ENCODE peak calls at places on chromosome 13, in ten cellular contexts. S is transverse colon, Y is progenitor cell of endocrine pancreas, F is heart left ventricle, R is GM12878, B is HFF-Myc, V is SK-N-SH, I is glutamatergic neuron, C is choroid plexus epithelial cell, L is stomach. G is an unnamed sample.

GRCh38 chr13:112885782-112886268 is 83.2 kb upstream of the MCF2L start:
- DNase-seq in S (peak), Y (peak), F (peak), R (no peak), B (peak), V (peak), I (peak), C (peak), L (peak), G (no peak)

GRCh38 chr13:110957181-110957884 is 42.5 kb upstream of the ANKRD10 start:
- DNase-seq in S (no peak), Y (no peak), F (no peak), R (no peak), B (no peak), V (no peak), I (no peak), C (peak), L (no peak), G (no peak)

GRCh38 chr13:104592127-104592526 is 1525.9 kb upstream of the SLC10A2 start:
- DNase-seq in S (no peak), Y (no peak), F (no peak), R (no peak), B (no peak), V (no peak), I (no peak), C (peak), L (no peak), G (no peak)

GRCh38 chr13:67014399-67014798 is 215.7 kb downstream of the PCDH9 start:
- DNase-seq in S (no peak), Y (no peak), F (no peak), R (no peak), B (no peak), V (no peak), I (no peak), C (no peak), L (no peak), G (no peak)

GRCh38 chr13:88136098-88136790 is 465.1 kb downstream of the SLITRK5 start:
- DNase-seq in S (no peak), Y (no peak), F (no peak), R (no peak), B (no peak), V (no peak), I (no peak), C (no peak), L (no peak), G (no peak)

GRCh38 chr13:59086147-59086546 is 1077.6 kb downstream of the DIAPH3 start:
- DNase-seq in S (no peak), Y (no peak), F (no peak), R (no peak), B (no peak), V (no peak), I (no peak), C (peak), L (no peak), G (no peak)

GRCh38 chr13:26186995-26187394 is 35.1 kb downstream of the RNF6 start:
- DNase-seq in S (no peak), Y (no peak), F (no peak), R (no peak), B (no peak), V (peak), I (no peak), C (no peak), L (no peak), G (no peak)

GRCh38 chr13:109389892-109390345 is 396.5 kb downstream of the IRS2 start:
- DNase-seq in S (no peak), Y (no peak), F (no peak), R (no peak), B (no peak), V (no peak), I (no peak), C (peak), L (no peak), G (no peak)

GRCh38 chr13:31346891-31347290 is 147.1 kb downstream of the B3GLCT start:
- DNase-seq in S (no peak), Y (no peak), F (no peak), R (no peak), B (no peak), V (no peak), I (no peak), C (no peak), L (no peak), G (no peak)

GRCh38 chr13:107289540-107289939 is 721.6 kb upstream of the ARGLU1 start:
- DNase-seq in S (no peak), Y (no peak), F (no peak), R (no peak), B (no peak), V (no peak), I (no peak), C (no peak), L (no peak), G (no peak)

GRCh38 chr13:21511841-21512240 is 52.7 kb upstream of the ZDHHC20 start:
- DNase-seq in S (no peak), Y (no peak), F (no peak), R (no peak), B (no peak), V (no peak), I (no peak), C (no peak), L (no peak), G (no peak)

GRCh38 chr13:105063676-105064075 is 1471.8 kb downstream of the EFNB2 start:
- DNase-seq in S (no peak), Y (no peak), F (no peak), R (no peak), B (no peak), V (no peak), I (no peak), C (no peak), L (no peak), G (no peak)

GRCh38 chr13:59687028-59687427 is 476.7 kb downstream of the DIAPH3 start:
- DNase-seq in S (no peak), Y (no peak), F (no peak), R (no peak), B (no peak), V (peak), I (no peak), C (no peak), L (no peak), G (no peak)

DNA sequence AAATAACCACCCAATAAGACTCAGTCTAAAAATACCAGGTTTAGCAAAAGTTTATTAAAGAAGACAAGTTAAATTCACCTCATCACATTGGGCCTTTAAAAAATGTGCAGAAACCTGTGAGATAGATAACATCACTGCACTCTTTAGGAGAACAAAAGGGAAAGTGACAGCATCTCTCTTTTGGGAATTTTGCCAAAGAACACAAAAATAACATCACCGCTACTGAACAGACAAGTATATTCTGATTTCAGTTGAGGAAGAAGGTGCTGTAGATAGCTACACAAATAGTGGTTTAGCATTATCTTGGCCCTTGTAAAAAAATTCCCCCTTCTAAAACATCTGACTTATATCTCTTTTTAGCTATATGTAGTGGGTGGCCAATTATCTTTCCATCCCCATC is 244.7 kb downstream of the VWA8 start:
- DNase-seq in S (no peak), Y (no peak), F (no peak), R (no peak), B (no peak), V (no peak), I (no peak), C (no peak), L (no peak), G (no peak)
- TF ChIP-seq CTCF in S (no peak), Y (no peak), F (no peak), R (no peak), B (no peak), V (no peak), I (no peak), C (no peak), L (no peak), G (no peak)

DNA sequence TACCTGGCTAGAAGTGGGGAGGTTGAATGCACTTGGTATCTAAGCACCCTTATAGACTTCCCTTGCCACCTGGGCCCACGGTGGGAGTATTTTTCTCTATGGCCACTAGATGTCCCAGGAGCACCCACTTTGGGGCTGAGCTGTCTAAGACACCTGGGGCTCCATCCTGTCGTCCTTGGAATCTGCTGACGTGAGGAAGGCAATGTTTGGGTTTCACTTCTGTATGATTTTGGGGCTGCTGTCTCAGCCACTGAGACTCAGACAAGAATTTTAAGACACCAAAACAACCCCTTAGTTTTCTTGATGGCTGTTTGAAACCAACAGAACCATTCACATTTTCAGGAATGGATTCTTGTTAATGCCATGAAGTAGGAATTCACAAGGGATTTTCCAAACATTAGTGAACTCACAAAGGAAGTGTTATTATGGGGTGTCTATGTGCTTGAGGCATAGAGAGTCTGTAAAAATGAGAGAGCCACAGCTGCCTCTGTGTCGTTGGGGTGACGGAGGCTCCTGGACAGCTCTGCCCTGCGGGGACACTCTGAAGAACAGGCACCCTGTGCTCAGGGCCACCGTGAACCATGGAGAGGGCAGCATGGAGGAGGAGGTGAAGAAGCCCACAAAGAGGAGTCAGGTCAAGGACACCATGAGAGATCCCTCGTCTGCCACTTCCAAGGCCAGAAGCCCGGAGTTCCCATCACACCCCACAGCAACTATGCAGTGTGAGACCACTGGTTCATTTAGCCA is 106.8 kb upstream of the SPATA13 start:
- DNase-seq in S (peak), Y (peak), F (peak), R (peak), B (peak), V (peak), I (peak), C (peak), L (peak), G (no peak)
- TF ChIP-seq CTCF in S (peak), Y (peak), F (peak), R (peak), B (peak), V (peak), I (peak), C (peak), L (no peak), G (peak)

GRCh38 chr13:101917833-101918755 is 465.6 kb downstream of the ITGBL1 start:
- DNase-seq in S (no peak), Y (no peak), F (no peak), R (no peak), B (no peak), V (peak), I (peak), C (no peak), L (no peak), G (no peak)
- TF ChIP-seq CTCF in S (no peak), Y (no peak), F (no peak), R (no peak), B (no peak), V (no peak), I (no peak), C (no peak), L (no peak), G (no peak)

GRCh38 chr13:69935043-69935442 is 172.6 kb upstream of the ATXN8OS start:
- DNase-seq in S (no peak), Y (no peak), F (no peak), R (no peak), B (no peak), V (peak), I (no peak), C (no peak), L (no peak), G (no peak)
- TF ChIP-seq CTCF in S (no peak), Y (peak), F (no peak), R (peak), B (no peak), V (peak), I (peak), C (no peak), L (no peak), G (no peak)

DNA sequence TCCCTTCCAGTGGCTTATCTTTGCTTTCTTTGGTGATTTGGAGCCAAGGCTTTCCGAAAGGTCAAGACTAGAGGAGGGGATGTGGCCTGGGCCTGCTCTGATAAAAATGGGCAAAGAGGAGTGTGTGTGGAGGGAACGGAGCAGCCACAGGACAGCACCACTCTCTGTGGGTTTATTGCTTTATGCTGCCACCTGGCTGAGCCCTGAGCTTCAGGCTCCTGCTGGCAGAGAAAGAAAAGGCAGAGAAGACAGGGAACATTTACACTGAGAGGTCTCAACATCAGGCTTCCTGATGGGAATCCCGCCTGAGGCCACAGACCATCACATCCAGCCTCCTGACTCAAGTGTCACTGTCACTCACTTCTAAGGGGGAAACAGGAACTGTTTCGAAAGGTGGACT is 9.2 kb upstream of the GSX1 start:
- DNase-seq in S (no peak), Y (no peak), F (no peak), R (no peak), B (no peak), V (no peak), I (no peak), C (peak), L (no peak), G (no peak)
- TF ChIP-seq CTCF in S (no peak), Y (peak), F (peak), R (peak), B (peak), V (peak), I (no peak), C (peak), L (no peak), G (no peak)

GRCh38 chr13:50805805-50806204 is 37.7 kb downstream of the DLEU7 start:
- DNase-seq in S (no peak), Y (no peak), F (no peak), R (no peak), B (no peak), V (no peak), I (no peak), C (peak), L (no peak), G (no peak)
- TF ChIP-seq CTCF in S (no peak), Y (no peak), F (peak), R (no peak), B (no peak), V (peak), I (no peak), C (no peak), L (no peak), G (no peak)